ENCODE peak calls at places on chromosomes 11 and 22, in nine cellular contexts. P is GM23248, W is neural progenitor cell, D is GM23338, Q is PC-3, X is MM.1S, V is OCI-LY7, S is hepatocyte, Z is SK-N-SH. L is an unnamed sample.

GRCh38 chr11:76664578-76665061 is 5.9 kb downstream of the LRRC32 start:
- DNase-seq in P (no peak), W (no peak), D (no peak), Q (no peak), X (peak), V (peak), S (no peak), Z (peak), L (no peak)

GRCh38 chr11:74650498-74650897 is 58.1 kb downstream of the POLD3 start:
- DNase-seq in P (peak), W (no peak), D (no peak), Q (no peak), X (no peak), V (no peak), S (no peak), Z (no peak), L (no peak)

GRCh38 chr11:113404859-113405430 is 17.4 kb downstream of the ANKK1 start:
- DNase-seq in P (no peak), W (no peak), D (no peak), Q (no peak), X (no peak), V (no peak), S (no peak), Z (no peak), L (no peak)

GRCh38 chr11:121134758-121135312 is 33.8 kb downstream of the TECTA start:
- DNase-seq in P (no peak), W (no peak), D (no peak), Q (no peak), X (no peak), V (no peak), S (peak), Z (no peak), L (no peak)

GRCh38 chr22:45830531-45831245 is 146.3 kb downstream of the WNT7B start:
- DNase-seq in P (peak), W (no peak), D (no peak), Q (peak), X (no peak), V (no peak), S (no peak), Z (no peak), L (no peak)

GRCh38 chr22:44994399-44995281 is 15.2 kb downstream of the PHF21B start:
- DNase-seq in P (no peak), W (no peak), D (no peak), Q (no peak), X (no peak), V (no peak), S (peak), Z (peak), L (no peak)

GRCh38 chr22:44572414-44573207 is 74.6 kb upstream of the RTL6 start:
- DNase-seq in P (peak), W (no peak), D (no peak), Q (no peak), X (no peak), V (no peak), S (no peak), Z (no peak), L (no peak)

GRCh38 chr11:117872420-117872961 is 4.0 kb downstream of the FXYD6 start:
- DNase-seq in P (no peak), W (no peak), D (no peak), Q (no peak), X (no peak), V (no peak), S (no peak), Z (no peak), L (no peak)

GRCh38 chr11:37512156-37512780 is 914.2 kb upstream of the RAG2 start:
- DNase-seq in P (peak), W (no peak), D (no peak), Q (no peak), X (no peak), V (no peak), S (no peak), Z (no peak), L (no peak)
- TF ChIP-seq EZH2phosphoT487 in P (no peak), W (no peak), D (no peak), Q (no peak), X (no peak), V (no peak), S (no peak), Z (no peak), L (no peak)

DNA sequence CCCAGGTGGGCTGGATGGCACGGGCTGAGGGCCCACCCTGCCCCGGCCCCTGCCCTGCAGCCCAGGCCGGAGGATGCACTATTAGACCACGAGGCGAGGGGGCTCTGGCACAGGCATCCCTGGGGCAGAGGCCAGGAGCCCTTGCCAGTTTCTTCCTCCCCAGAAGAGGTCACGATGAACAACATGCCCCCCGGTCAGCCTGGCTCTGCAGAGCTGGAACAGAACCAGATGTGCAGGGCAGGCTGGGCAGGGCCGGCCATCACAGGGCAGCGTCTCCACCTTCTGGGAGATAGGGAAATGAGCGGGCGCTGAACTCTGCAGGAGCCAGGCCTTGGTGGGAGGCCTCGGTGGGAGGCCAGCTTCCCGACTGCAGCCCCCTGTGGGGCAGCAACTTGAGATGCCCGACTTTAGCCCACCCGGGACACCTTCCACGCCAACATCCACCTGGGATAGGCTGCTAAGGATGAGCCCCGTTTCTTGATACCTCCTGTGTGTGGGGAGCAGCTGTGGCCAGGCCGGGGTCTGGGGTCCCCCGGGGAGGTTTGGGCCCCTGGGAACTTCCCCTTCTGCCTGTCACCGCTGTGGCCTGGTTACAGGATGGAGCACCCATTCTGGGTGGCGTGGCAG is 21.8 kb upstream of the GNB1L start:
- DNase-seq in P (no peak), W (no peak), D (no peak), Q (no peak), X (no peak), V (no peak), S (no peak), Z (peak), L (no peak)
- TF ChIP-seq EZH2phosphoT487 in P (no peak), W (no peak), D (no peak), Q (no peak), X (no peak), V (no peak), S (no peak), Z (no peak), L (no peak)

DNA sequence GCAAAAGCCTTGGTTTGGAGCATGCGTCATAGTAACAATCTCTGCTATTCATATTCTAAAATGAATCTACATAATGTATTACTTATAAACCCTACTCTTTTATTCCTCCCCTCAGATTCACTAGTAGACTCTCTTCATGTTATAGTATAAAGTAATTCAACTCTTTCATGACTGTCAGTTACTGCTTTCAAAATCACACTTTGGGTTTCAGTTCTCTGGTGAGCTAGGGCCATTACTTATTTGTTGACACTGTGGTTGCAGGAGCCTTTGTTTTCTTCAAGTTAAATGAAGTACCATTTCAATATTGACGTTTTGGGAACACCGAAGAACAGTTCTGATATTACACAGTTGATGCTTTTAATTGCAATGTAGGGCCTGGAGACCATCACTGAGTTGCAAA is 378.4 kb downstream of the DDX10 start:
- DNase-seq in P (no peak), W (no peak), D (no peak), Q (no peak), X (peak), V (no peak), S (no peak), Z (no peak), L (no peak)
- TF ChIP-seq EZH2phosphoT487 in P (no peak), W (no peak), D (no peak), Q (no peak), X (no peak), V (no peak), S (no peak), Z (no peak), L (no peak)

DNA sequence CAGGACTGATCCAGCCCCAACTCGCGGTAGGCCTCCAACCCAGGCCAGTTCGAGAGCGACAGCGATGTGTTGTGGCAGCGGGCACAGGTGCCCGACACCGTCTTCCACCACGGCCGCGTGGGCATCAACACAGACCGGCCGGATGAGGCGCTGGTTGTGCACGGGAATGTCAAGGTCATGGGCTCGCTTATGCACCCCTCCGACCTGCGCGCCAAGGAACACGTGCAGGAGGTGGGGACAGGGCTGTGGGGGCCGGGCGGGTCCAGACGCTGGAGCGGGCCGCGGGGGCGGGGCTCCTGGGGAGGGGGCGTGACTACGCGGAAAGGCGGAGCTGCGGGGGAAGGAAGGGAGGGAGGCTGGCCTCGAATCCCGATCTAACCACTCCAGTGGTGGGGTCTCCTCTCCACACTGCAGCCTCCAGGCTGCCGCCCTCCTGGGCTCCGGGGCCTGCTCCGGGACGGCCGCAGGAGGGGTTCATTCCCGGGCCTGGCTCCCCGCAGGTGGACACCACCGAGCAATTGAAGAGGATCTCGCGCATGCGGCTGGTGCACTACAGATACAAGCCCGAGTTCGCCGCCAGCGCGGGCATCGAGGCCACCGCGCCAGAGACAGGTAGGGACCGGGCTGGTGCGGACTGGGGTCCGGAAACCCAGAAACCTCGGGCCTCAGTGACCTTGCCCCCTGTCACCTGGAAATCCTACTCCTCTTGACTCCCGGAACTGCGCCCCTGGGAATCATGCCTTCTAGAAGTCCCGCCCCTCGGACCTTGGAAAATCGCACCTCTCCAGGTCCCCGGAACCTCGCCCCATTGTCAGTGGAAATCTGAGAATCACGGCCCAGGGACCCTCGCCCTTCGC is 14.9 kb downstream of the TMEM258 start:
- DNase-seq in P (peak), W (no peak), D (peak), Q (no peak), X (no peak), V (no peak), S (no peak), Z (peak), L (no peak)
- TF ChIP-seq EZH2phosphoT487 in P (no peak), W (no peak), D (no peak), Q (no peak), X (no peak), V (no peak), S (no peak), Z (no peak), L (no peak)

DNA sequence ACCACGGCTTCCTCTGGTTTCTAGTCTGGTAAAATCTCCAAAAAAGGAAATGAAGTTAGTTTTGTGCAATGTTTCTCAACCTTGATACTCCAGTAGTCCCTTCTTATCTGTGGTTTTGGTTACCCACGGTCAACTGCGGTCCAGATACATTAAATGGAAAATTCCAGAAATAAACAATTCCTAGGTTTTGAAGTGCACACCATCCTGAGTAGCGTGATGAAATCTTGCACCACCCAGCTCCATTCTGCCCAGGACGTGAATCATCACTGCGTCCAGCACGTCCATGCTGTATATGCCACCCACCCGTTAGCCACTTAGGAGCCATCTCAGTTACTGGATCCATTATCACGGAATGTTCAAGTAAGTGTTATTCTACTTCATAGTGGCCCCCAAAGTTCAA is 117.0 kb downstream of the FBXO7 start:
- DNase-seq in P (peak), W (no peak), D (no peak), Q (no peak), X (no peak), V (no peak), S (no peak), Z (no peak), L (no peak)
- TF ChIP-seq EZH2phosphoT487 in P (peak), W (no peak), D (no peak), Q (no peak), X (no peak), V (no peak), S (no peak), Z (no peak), L (no peak)

GRCh38 chr11:132683602-132684001 is 848.7 kb downstream of the OPCML start:
- DNase-seq in P (peak), W (no peak), D (no peak), Q (no peak), X (no peak), V (no peak), S (peak), Z (no peak), L (no peak)
- TF ChIP-seq EZH2phosphoT487 in P (no peak), W (no peak), D (no peak), Q (no peak), X (no peak), V (no peak), S (no peak), Z (no peak), L (no peak)

DNA sequence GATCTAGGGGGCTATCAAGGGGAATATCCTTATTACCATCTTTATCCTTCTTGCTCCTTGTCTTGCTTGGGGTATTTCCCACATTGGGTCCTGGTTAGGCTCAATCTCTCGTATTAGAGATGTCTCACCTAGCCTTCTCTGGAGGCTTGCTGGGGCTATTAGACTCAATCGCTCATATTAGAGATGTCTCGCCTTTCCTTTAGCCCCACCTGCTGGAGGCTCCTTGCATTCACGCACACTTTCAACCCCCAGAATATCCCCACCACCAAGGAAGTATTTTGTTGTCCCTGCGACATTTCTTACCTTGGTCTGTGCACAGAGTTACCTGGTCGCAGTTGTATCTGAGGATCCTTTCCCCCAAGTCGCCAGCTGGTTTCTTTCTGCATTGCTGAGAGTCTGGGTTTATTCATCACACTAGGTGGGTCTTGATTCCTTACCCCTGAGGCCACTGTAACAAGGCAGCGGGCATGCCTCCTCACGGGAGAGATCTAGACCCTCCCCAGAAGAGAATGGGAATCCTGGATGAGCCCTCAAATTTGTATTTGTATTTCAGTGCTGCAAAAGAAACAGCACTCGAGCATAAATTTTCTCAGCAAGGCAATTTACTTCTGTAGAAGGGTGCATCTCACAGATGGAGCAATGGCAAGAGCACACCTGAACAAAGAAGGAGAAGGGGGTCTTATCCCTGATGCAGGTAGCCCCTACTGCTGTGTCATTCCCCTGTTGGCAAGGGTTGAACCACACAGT is 15.9 kb upstream of the HYLS1 start:
- DNase-seq in P (peak), W (peak), D (peak), Q (peak), X (peak), V (peak), S (peak), Z (peak), L (peak)
- TF ChIP-seq EZH2phosphoT487 in P (no peak), W (no peak), D (no peak), Q (no peak), X (no peak), V (no peak), S (no peak), Z (no peak), L (no peak)

DNA sequence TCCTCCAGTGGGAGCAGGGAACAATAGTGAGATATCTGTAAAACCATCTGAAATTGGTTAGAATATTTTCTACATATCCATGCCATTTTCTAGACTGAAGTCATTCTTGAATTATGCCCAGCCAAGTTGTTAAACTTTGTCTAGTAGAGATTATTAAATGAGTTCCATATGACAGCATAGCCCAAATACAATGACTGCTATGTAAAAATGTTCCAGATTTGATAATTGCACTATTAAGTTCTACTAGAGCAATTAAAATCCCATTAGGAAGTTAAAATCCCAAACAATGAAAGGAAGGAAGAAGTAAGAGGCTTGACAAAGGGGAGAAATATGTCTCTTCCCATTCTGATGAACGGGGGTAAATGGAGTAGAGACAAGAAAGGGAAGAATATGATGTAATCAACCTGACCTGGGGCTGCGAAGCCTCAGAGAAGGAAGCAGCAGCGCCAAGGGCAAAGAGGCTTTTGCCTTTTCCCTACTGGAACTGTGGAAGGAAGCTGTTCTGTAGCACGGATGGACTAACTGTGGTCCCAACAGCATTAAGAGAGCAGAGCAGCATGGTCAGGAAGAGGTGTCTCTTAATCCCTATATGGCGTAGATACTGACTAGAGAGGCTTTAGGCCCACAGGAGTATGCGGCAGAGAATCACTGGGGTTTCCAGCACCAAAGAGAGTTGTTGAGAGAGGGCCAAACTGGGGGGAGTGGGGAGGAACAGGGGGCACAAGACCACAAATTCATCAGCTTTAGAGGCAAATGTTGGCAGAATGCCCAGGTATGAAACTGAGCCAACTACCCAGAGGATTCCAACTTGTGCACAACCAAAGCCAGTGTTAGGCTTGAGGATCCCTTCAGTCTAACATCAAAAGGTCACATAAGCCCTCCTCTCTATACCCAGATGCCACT is 26.7 kb downstream of the RRP8 start:
- DNase-seq in P (peak), W (no peak), D (peak), Q (no peak), X (no peak), V (no peak), S (peak), Z (peak), L (no peak)
- TF ChIP-seq EZH2phosphoT487 in P (no peak), W (no peak), D (no peak), Q (no peak), X (no peak), V (no peak), S (no peak), Z (no peak), L (no peak)

GRCh38 chr22:37275134-37275533 is 7.2 kb upstream of the CYTH4 start:
- DNase-seq in P (no peak), W (no peak), D (no peak), Q (no peak), X (no peak), V (peak), S (no peak), Z (no peak), L (no peak)

GRCh38 chr22:37273126-37273845 is 9.0 kb upstream of the CYTH4 start:
- DNase-seq in P (peak), W (no peak), D (no peak), Q (peak), X (no peak), V (no peak), S (no peak), Z (no peak), L (no peak)

GRCh38 chr22:37275622-37276021 is 6.7 kb upstream of the CYTH4 start:
- DNase-seq in P (no peak), W (no peak), D (no peak), Q (no peak), X (no peak), V (no peak), S (no peak), Z (no peak), L (no peak)

GRCh38 chr22:37273846-37274225 is 8.5 kb upstream of the CYTH4 start:
- DNase-seq in P (no peak), W (no peak), D (no peak), Q (no peak), X (no peak), V (no peak), S (no peak), Z (no peak), L (no peak)

DNA sequence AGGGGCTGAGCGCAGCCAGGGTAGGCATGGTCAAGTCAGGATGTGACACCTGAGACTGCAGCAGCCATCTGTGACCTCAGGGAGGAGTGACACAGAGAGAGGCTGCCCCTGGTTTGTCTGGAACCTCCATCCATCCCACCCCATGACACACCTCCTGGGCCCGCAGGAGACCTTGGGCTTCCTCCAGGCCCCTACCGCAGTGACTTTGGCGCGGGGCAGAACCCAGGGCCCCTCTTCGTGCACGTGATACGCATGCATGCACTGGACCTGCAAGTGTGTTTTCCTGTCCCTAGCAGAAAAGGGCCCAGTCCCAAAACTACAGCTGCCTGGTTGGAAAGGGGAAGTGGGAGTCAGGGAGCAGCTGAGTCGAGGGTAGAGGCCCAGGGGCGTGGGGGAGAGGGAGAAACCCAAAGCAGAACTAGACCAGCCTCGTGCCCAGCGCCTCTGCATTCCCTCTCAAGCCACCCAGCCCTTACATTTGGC is 7.9 kb upstream of the CYTH4 start:
- DNase-seq in P (no peak), W (no peak), D (no peak), Q (no peak), X (no peak), V (peak), S (no peak), Z (no peak), L (no peak)
- TF ChIP-seq EZH2phosphoT487 in P (no peak), W (no peak), D (no peak), Q (no peak), X (no peak), V (no peak), S (no peak), Z (no peak), L (no peak)

DNA sequence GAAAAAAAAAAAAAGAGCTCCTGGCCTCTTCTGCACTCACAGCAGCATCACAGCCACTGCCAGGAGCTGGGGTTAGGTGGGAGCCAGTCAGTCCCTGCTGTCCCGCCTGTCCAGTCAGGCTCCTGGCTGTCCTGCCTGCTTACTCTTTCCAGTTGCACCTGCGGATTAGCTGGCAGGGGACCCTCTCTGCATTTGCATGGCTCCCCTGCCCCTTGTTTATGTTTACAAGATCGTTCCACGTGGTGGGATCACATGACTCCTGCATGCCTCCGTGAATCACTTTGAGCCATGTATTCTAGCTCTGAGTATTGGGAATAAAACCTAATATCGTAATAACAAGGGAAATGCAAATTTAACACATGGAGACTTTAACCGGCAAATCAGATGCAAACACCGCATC is 36.8 kb upstream of the A4GALT start:
- DNase-seq in P (peak), W (peak), D (peak), Q (no peak), X (no peak), V (no peak), S (no peak), Z (no peak), L (no peak)
- TF ChIP-seq EZH2phosphoT487 in P (no peak), W (no peak), D (no peak), Q (no peak), X (no peak), V (no peak), S (no peak), Z (no peak), L (no peak)

L was measured in HCT116.